ENCODE peak calls at places on chromosome 20, in nine cellular contexts. K, U, Z, F, H, E, G, D and V are unnamed samples.

GRCh38 chr20:10131612-10132345 is 86.9 kb upstream of the SNAP25 start:
- DNase-seq in G (no peak), F (no peak), Z (peak; percentile 22), K (peak; percentile 43), U (no peak), E (no peak), H (peak; percentile 66), D (peak; percentile 95), V (no peak)

GRCh38 chr20:57633945-57634491 is 13.8 kb upstream of the ZBP1 start:
- DNase-seq in Z (no peak), G (no peak), F (no peak), K (no peak), H (no peak), D (no peak), U (peak; percentile 28), E (no peak), V (peak; percentile 19)

GRCh38 chr20:32982617-32983458 is 21.4 kb downstream of the SUN5 start:
- DNase-seq in Z (no peak), H (no peak), K (peak; percentile 62), F (no peak), U (no peak), G (no peak), D (peak; percentile 77), E (no peak), V (peak; percentile 6)

GRCh38 chr20:56778765-56779195 is 149.7 kb downstream of the TFAP2C start:
- DNase-seq in K (no peak), H (no peak), Z (no peak), D (no peak), G (no peak), E (no peak), F (peak; percentile 48), U (no peak), V (peak; percentile 3)

GRCh38 chr20:6630494-6630893 is 137.0 kb upstream of the BMP2 start:
- DNase-seq in Z (no peak), G (no peak), H (no peak), U (no peak), E (no peak), F (no peak), K (no peak), D (no peak), V (no peak)

GRCh38 chr20:46135856-46136633 is 17.9 kb downstream of the CD40 start:
- DNase-seq in E (no peak), D (no peak), F (no peak), K (no peak), Z (no peak), H (no peak), U (no peak), G (no peak), V (no peak)

GRCh38 chr20:53707341-53708102 is 113.9 kb upstream of the ZNF217 start:
- DNase-seq in U (no peak), K (no peak), E (no peak), Z (no peak), G (no peak), H (peak; percentile 82), F (peak; percentile 45), D (no peak), V (peak; percentile 64)

GRCh38 chr20:8036771-8037170 is 17.2 kb upstream of the TMX4 start:
- DNase-seq in G (no peak), H (no peak), U (no peak), D (no peak), Z (no peak), K (no peak), F (no peak), E (no peak), V (no peak)

GRCh38 chr20:57398231-57398821 is 7.1 kb downstream of the RBM38 start:
- DNase-seq in Z (no peak), K (no peak), H (no peak), D (peak; percentile 60), E (peak; percentile 96), G (no peak), F (no peak), U (peak; percentile 88), V (no peak)

GRCh38 chr20:15708984-15709598 is 864.2 kb downstream of the KIF16B start:
- DNase-seq in H (peak; percentile 1), E (no peak), Z (no peak), F (no peak), G (peak; percentile 39), D (no peak), U (peak; percentile 42), K (peak; percentile 73), V (no peak)

GRCh38 chr20:44019638-44020335 is 105.1 kb downstream of the TOX2 start:
- DNase-seq in G (no peak), F (no peak), H (peak; percentile 70), E (peak; percentile 6), U (peak; percentile 55), K (no peak), Z (no peak), D (no peak), V (peak; percentile 25)

GRCh38 chr20:23159923-23160445 is 73.9 kb upstream of the CD93 start:
- DNase-seq in F (no peak), K (no peak), U (no peak), Z (no peak), G (no peak), E (no peak), H (no peak), D (no peak), V (no peak)

GRCh38 chr20:38672504-38672903 is 51.8 kb upstream of the SLC32A1 start:
- DNase-seq in K (no peak), U (no peak), G (no peak), E (no peak), D (no peak), Z (no peak), F (no peak), H (no peak), V (no peak)

GRCh38 chr20:46639587-46639986 is 11.7 kb downstream of the SLC13A3 start:
- DNase-seq in F (no peak), E (no peak), D (no peak), H (no peak), U (no peak), K (no peak), Z (no peak), G (no peak), V (no peak)

GRCh38 chr20:34683667-34684066 is 6.8 kb upstream of the PIGU start:
- DNase-seq in E (no peak), D (no peak), K (no peak), H (no peak), U (no peak), F (no peak), G (no peak), Z (no peak), V (no peak)

GRCh38 chr20:57792386-57793095 is 82.7 kb upstream of the PMEPA1 start:
- DNase-seq in K (no peak), U (no peak), Z (no peak), D (no peak), H (peak; percentile 12), G (no peak), E (no peak), F (no peak), V (peak; percentile 13)

GRCh38 chr20:45949542-45950329 is 15.3 kb downstream of the PCIF1 start:
- DNase-seq in F (no peak), E (no peak), D (no peak), K (peak; percentile 20), G (no peak), Z (no peak), H (no peak), U (no peak), V (no peak)

GRCh38 chr20:37816003-37816402 is 86.9 kb upstream of the VSTM2L start:
- DNase-seq in D (no peak), G (no peak), H (no peak), U (no peak), E (no peak), F (no peak), K (no peak), Z (no peak), V (no peak)

GRCh38 chr20:59253325-59253724 is 47.1 kb upstream of the EDN3 start:
- DNase-seq in E (peak; percentile 29), Z (no peak), K (no peak), D (no peak), F (no peak), G (no peak), H (no peak), U (no peak), V (no peak)

GRCh38 chr20:2814587-2815051 is at the start of gene C20orf141:
- DNase-seq in U (no peak), K (no peak), D (no peak), Z (no peak), H (peak; percentile 99), F (peak; percentile 98), E (no peak), G (no peak), V (peak; percentile 95)

GRCh38 chr20:46582648-46583047 is 32.2 kb upstream of the OCSTAMP start:
- DNase-seq in G (no peak), U (no peak), H (no peak), D (no peak), Z (no peak), F (no peak), K (no peak), E (no peak), V (no peak)

GRCh38 chr20:57097245-57097935 is 169.1 kb downstream of the BMP7 start:
- DNase-seq in H (no peak), K (peak; percentile 87), D (no peak), U (no peak), Z (no peak), G (no peak), E (no peak), F (no peak), V (no peak)

GRCh38 chr20:49785851-49786174 is 26.8 kb upstream of the SLC9A8 start:
- DNase-seq in F (no peak), U (no peak), G (no peak), Z (no peak), H (no peak), E (no peak), K (no peak), D (no peak), V (no peak)

GRCh38 chr20:58019850-58020625 is 208.4 kb downstream of the ANKRD60 start:
- DNase-seq in E (no peak), F (no peak), U (no peak), D (no peak), G (no peak), Z (no peak), K (no peak), H (no peak), V (no peak)

GRCh38 chr20:36919715-36920333 is 31.7 kb downstream of the SAMHD1 start:
- DNase-seq in D (no peak), F (peak; percentile 64), Z (peak; percentile 13), H (peak; percentile 82), E (no peak), G (no peak), U (no peak), K (peak; percentile 63), V (peak; percentile 56)

GRCh38 chr20:41135187-41135887 is 2.0 kb upstream of the PLCG1 start:
- DNase-seq in U (peak; percentile 74), H (peak; percentile 57), E (peak; percentile 50), K (peak; percentile 77), Z (no peak), F (no peak), D (peak; percentile 64), G (peak; percentile 15), V (no peak)

GRCh38 chr20:4681971-4682370 is 39.7 kb upstream of the PRND start:
- DNase-seq in D (no peak), Z (no peak), K (no peak), H (peak; percentile 65), G (no peak), E (no peak), F (peak; percentile 50), U (no peak), V (no peak)

GRCh38 chr20:39112196-39112743 is 150.1 kb downstream of the DHX35 start:
- DNase-seq in F (peak; percentile 33), G (peak; percentile 29), E (no peak), K (peak; percentile 78), Z (no peak), U (no peak), H (peak; percentile 68), D (peak; percentile 74), V (peak; percentile 11)

GRCh38 chr20:34693414-34693813 is 10.7 kb upstream of the TP53INP2 start:
- DNase-seq in D (no peak), G (no peak), F (no peak), Z (no peak), U (no peak), H (no peak), K (no peak), E (no peak), V (no peak)